ENCODE peak calls at places on chromosomes 5 and 9, in ten cellular contexts. K, M, Z, Y, U, Q, X, F, V and C are unnamed samples.
A peak's percentile ranks its signal among the peaks of the same experiment; 100 is the strongest.

GRCh38 chr5:161544350-161544765 is 2.2 kb downstream of the GABRB2 start:
- DNase-seq in K (no peak), M (peak; percentile 12), Z (peak; percentile 73), Y (no peak), U (peak; percentile 63), Q (no peak), X (no peak), F (peak; percentile 53), V (peak; percentile 27), C (peak; percentile 68)

GRCh38 chr5:52895572-52896296 is 93.4 kb upstream of the ITGA2 start:
- DNase-seq in K (no peak), M (no peak), Z (no peak), Y (no peak), U (no peak), Q (no peak), X (no peak), F (no peak), V (no peak), C (no peak)

GRCh38 chr5:14153932-14154646 is 10.9 kb downstream of the TRIO start:
- DNase-seq in K (no peak), M (no peak), Z (no peak), Y (peak; percentile 82), U (no peak), Q (no peak), X (peak; percentile 25), F (peak; percentile 59), V (peak; percentile 80), C (no peak)

GRCh38 chr5:91941590-91941989 is 558.5 kb upstream of the ARRDC3 start:
- DNase-seq in K (no peak), M (no peak), Z (no peak), Y (no peak), U (no peak), Q (no peak), X (no peak), F (no peak), V (no peak), C (no peak)

GRCh38 chr5:67149933-67150523 is 46.6 kb downstream of the CD180 start:
- DNase-seq in K (no peak), M (no peak), Z (no peak), Y (no peak), U (no peak), Q (no peak), X (no peak), F (peak; percentile 15), V (no peak), C (peak; percentile 66)

GRCh38 chr9:20811872-20812271 is 127.8 kb downstream of the FOCAD start:
- DNase-seq in K (no peak), M (no peak), Z (no peak), Y (no peak), U (no peak), Q (no peak), X (no peak), F (no peak), V (no peak), C (no peak)

GRCh38 chr5:52443187-52443586 is 344.5 kb upstream of the ITGA1 start:
- DNase-seq in K (no peak), M (no peak), Z (no peak), Y (no peak), U (no peak), Q (no peak), X (no peak), F (no peak), V (no peak), C (no peak)

GRCh38 chr9:136138566-136138965 is 19.9 kb upstream of the TMEM250 start:
- DNase-seq in K (peak; percentile 74), M (no peak), Z (peak; percentile 69), Y (no peak), U (no peak), Q (peak; percentile 25), X (no peak), F (peak; percentile 20), V (no peak), C (no peak)

GRCh38 chr9:129118799-129119198 is 7.6 kb downstream of the PTPA start:
- DNase-seq in K (no peak), M (no peak), Z (no peak), Y (no peak), U (no peak), Q (no peak), X (no peak), F (no peak), V (no peak), C (no peak)

GRCh38 chr9:14021871-14022525 is 291.9 kb downstream of the NFIB start:
- DNase-seq in K (no peak), M (no peak), Z (no peak), Y (peak; percentile 46), U (no peak), Q (no peak), X (no peak), F (no peak), V (no peak), C (no peak)

GRCh38 chr5:170534177-170534576 is 30.4 kb downstream of the KCNIP1 start:
- DNase-seq in K (no peak), M (no peak), Z (no peak), Y (no peak), U (peak; percentile 54), Q (no peak), X (no peak), F (no peak), V (no peak), C (no peak)

GRCh38 chr5:16690243-16690839 is 73.5 kb upstream of the RETREG1 start:
- DNase-seq in K (peak; percentile 5), M (no peak), Z (peak; percentile 79), Y (peak; percentile 4), U (no peak), Q (no peak), X (peak; percentile 24), F (peak; percentile 64), V (no peak), C (peak; percentile 71)